ENCODE peak calls at places on chromosomes 3 and 15, in eight cellular contexts. R is CD8-positive, alpha-beta T cell; G is IMR-90; F is cardiac muscle cell; T is right atrium auricular region; X is mammary epithelial cell; O is sigmoid colon; K is pancreas. V is an unnamed sample.

GRCh38 chr15:67510597-67511225 is 10.2 kb upstream of the C15orf61 start:
- DNase-seq in R (no peak), G (peak; percentile 80), F (no peak), T (no peak), X (peak; percentile 6), O (no peak), K (no peak), V (no peak)

GRCh38 chr3:146817705-146818104 is 212.6 kb upstream of the PLSCR5 start:
- DNase-seq in R (no peak), G (peak; percentile 16), F (peak; percentile 41), T (no peak), X (no peak), O (no peak), K (no peak), V (no peak)

GRCh38 chr3:155129396-155129795 is 49.3 kb downstream of the MME start:
- DNase-seq in R (no peak), G (no peak), F (no peak), T (no peak), X (no peak), O (no peak), K (no peak), V (no peak)

GRCh38 chr3:12393894-12394293 is 90.4 kb upstream of the TSEN2 start:
- DNase-seq in R (no peak), G (peak; percentile 87), F (no peak), T (no peak), X (peak; percentile 16), O (no peak), K (no peak), V (no peak)

GRCh38 chr15:58598829-58599210 is 150.7 kb downstream of the ADAM10 start:
- DNase-seq in R (no peak), G (no peak), F (no peak), T (no peak), X (no peak), O (no peak), K (no peak), V (no peak)

GRCh38 chr3:170978335-170978745 is 48.2 kb downstream of the SLC2A2 start:
- DNase-seq in R (no peak), G (no peak), F (no peak), T (no peak), X (no peak), O (no peak), K (no peak), V (no peak)

GRCh38 chr3:43180027-43180426 is 74.1 kb upstream of the POMGNT2 start:
- DNase-seq in R (peak; percentile 70), G (peak; percentile 96), F (no peak), T (no peak), X (peak; percentile 89), O (no peak), K (no peak), V (peak; percentile 16)

GRCh38 chr3:140586311-140586710 is 91.6 kb upstream of the TRIM42 start:
- DNase-seq in R (no peak), G (no peak), F (no peak), T (no peak), X (peak; percentile 62), O (no peak), K (no peak), V (no peak)

GRCh38 chr3:129052675-129053074 is 7.9 kb upstream of the GP9 start:
- DNase-seq in R (no peak), G (no peak), F (peak; percentile 54), T (peak; percentile 64), X (no peak), O (no peak), K (peak; percentile 73), V (no peak)

GRCh38 chr15:57248074-57248473 is 128.2 kb upstream of the CGNL1 start:
- DNase-seq in R (no peak), G (no peak), F (no peak), T (no peak), X (no peak), O (no peak), K (no peak), V (no peak)

GRCh38 chr3:112579697-112580096 is 17.9 kb downstream of the SLC35A5 start:
- DNase-seq in R (no peak), G (peak; percentile 20), F (no peak), T (no peak), X (peak; percentile 5), O (no peak), K (no peak), V (no peak)

GRCh38 chr15:95377251-95377852 is 953.1 kb upstream of the NR2F2 start:
- DNase-seq in R (no peak), G (peak; percentile 74), F (no peak), T (no peak), X (no peak), O (no peak), K (no peak), V (no peak)

GRCh38 chr15:78840661-78841060 is 29.4 kb upstream of the ADAMTS7 start:
- DNase-seq in R (no peak), G (no peak), F (no peak), T (no peak), X (peak; percentile 31), O (no peak), K (no peak), V (no peak)

GRCh38 chr3:153722157-153722556 is 399.0 kb upstream of the ARHGEF26 start:
- DNase-seq in R (no peak), G (no peak), F (no peak), T (no peak), X (no peak), O (no peak), K (no peak), V (no peak)

GRCh38 chr15:39582286-39582976 is 1.6 kb downstream of the THBS1 start:
- DNase-seq in R (no peak), G (peak; percentile 73), F (no peak), T (no peak), X (peak; percentile 74), O (peak; percentile 86), K (no peak), V (no peak)

GRCh38 chr15:37095197-37095992 is 5.0 kb downstream of the MEIS2 start:
- DNase-seq in R (no peak), G (no peak), F (no peak), T (no peak), X (no peak), O (no peak), K (no peak), V (no peak)

GRCh38 chr3:43638594-43639447 is 17.0 kb upstream of the ANO10 start:
- DNase-seq in R (no peak), G (peak; percentile 34), F (peak; percentile 1), T (no peak), X (peak; percentile 58), O (no peak), K (peak; percentile 9), V (no peak)

GRCh38 chr15:30905821-30906220 is 2.1 kb downstream of the FAN1 start:
- DNase-seq in R (no peak), G (peak; percentile 18), F (peak; percentile 11), T (no peak), X (no peak), O (no peak), K (no peak), V (no peak)

GRCh38 chr15:62068071-62068786 is 1.5 kb downstream of the C2CD4A start:
- DNase-seq in R (peak; percentile 50), G (no peak), F (peak; percentile 44), T (no peak), X (peak; percentile 21), O (peak; percentile 66), K (peak; percentile 56), V (no peak)

GRCh38 chr3:156600834-156601233 is 45.9 kb upstream of the SSR3 start:
- DNase-seq in R (no peak), G (no peak), F (no peak), T (no peak), X (no peak), O (no peak), K (no peak), V (no peak)

DNA sequence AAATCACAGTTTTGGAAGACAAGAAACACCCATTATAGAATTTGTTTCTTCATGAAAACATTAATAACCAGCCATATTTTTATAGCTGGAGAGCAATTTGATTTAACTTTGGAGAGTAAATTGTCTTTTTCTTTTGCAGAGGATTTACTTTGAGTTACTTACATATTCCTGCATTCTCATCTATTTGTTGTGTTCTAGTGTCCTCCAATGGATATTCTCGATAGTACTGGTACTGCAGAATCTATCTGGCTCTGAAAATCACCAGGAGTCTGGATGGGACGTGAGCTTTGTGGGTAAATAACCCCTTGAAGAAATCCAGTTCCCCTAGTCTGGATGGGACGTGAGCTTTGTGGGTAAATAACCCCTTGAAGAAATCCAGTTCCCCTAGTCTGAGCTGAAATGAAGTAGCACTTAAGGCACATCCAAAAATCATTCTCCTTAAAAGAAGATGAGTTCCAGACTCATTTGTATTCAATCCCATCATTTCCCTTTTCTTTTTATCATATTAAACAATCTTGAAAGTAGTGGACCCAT is 294.1 kb upstream of the UBE2E2 start:
- DNase-seq in R (no peak), G (no peak), F (no peak), T (no peak), X (no peak), O (no peak), K (no peak), V (no peak)
- TF ChIP-seq CTCF in R (no peak), G (no peak), F (no peak), T (no peak), X (peak; percentile 10), O (peak; percentile 44), K (no peak), V (peak; percentile 11)

GRCh38 chr15:44646460-44646859 is 17.0 kb downstream of the SPG11 start:
- DNase-seq in R (no peak), G (no peak), F (no peak), T (no peak), X (no peak), O (no peak), K (no peak), V (no peak)
- H3K4me1 ChIP-seq in R (peaks cover 12% of the 10 kb centered on the region), G (no peaks in the 10 kb centered on the region), F (no peaks in the 10 kb centered on the region), T (no peaks in the 10 kb centered on the region), X (peaks cover 4% of the 10 kb centered on the region), O (no peaks in the 10 kb centered on the region), K (no peaks in the 10 kb centered on the region), V (peaks cover 14% of the 10 kb centered on the region)

GRCh38 chr3:123804676-123805075 is 79.5 kb downstream of the MYLK start:
- DNase-seq in R (no peak), G (no peak), F (no peak), T (no peak), X (no peak), O (no peak), K (no peak), V (no peak)

GRCh38 chr3:123808812-123809211 is 75.3 kb downstream of the MYLK start:
- DNase-seq in R (no peak), G (no peak), F (no peak), T (no peak), X (no peak), O (no peak), K (no peak), V (no peak)

GRCh38 chr3:123809597-123809996 is 74.5 kb downstream of the MYLK start:
- DNase-seq in R (no peak), G (peak; percentile 84), F (no peak), T (no peak), X (peak; percentile 71), O (no peak), K (no peak), V (no peak)

GRCh38 chr3:123805504-123805903 is 78.6 kb downstream of the MYLK start:
- DNase-seq in R (no peak), G (no peak), F (no peak), T (no peak), X (no peak), O (no peak), K (no peak), V (no peak)

GRCh38 chr3:123807820-123808219 is 76.3 kb downstream of the MYLK start:
- DNase-seq in R (no peak), G (no peak), F (no peak), T (no peak), X (peak; percentile 89), O (no peak), K (peak; percentile 21), V (peak; percentile 58)
- H3K36me3 ChIP-seq in R (no peaks in the 10 kb centered on the region), G (peaks cover 69% of the 10 kb centered on the region), F (no peaks in the 10 kb centered on the region), T (no peaks in the 10 kb centered on the region), X (peaks cover 8% of the 10 kb centered on the region), O (no peaks in the 10 kb centered on the region), K (no peaks in the 10 kb centered on the region), V (no peaks in the 10 kb centered on the region)

GRCh38 chr3:35078780-35079179 is 560.5 kb upstream of the ARPP21 start:
- DNase-seq in R (no peak), G (no peak), F (no peak), T (no peak), X (no peak), O (no peak), K (no peak), V (no peak)
- TF ChIP-seq CTCF in R (no peak), G (no peak), F (no peak), T (no peak), X (no peak), O (no peak), K (no peak), V (no peak)

V was measured in vagina.